ENCODE peak calls at places on chromosomes 3 and 15, in eight cellular contexts. D is HL-60; Z is HT-29; K is T-helper 1 cell; Q is activated T-cell treated with anti-CD3 and anti-CD28 coated beads for 24 hours; P is left ventricle myocardium inferior; G is trophoblast cell; F is activated CD8-positive, alpha-beta T cell treated with anti-CD3 and anti-CD28 coated beads, Interleukin-2, amount 10 ng/mL, durations not matched to agents 7 days and 5 days. R is an unnamed sample.

GRCh38 chr3:171088984-171089754 is 62.6 kb upstream of the SLC2A2 start:
- DNase-seq in Z (peak; percentile 12), K (no peak), F (no peak), D (no peak), G (peak; percentile 30), Q (no peak), P (no peak), R (no peak)

GRCh38 chr15:78070049-78070698 is 7.3 kb downstream of the TBC1D2B start:
- DNase-seq in Z (no peak), G (no peak), F (peak; percentile 63), Q (no peak), D (no peak), K (peak; percentile 23), P (no peak), R (no peak)

GRCh38 chr3:56904526-56905245 is 102.9 kb upstream of the ARHGEF3 start:
- DNase-seq in Q (no peak), P (no peak), Z (peak; percentile 17), G (no peak), K (no peak), F (no peak), D (no peak), R (no peak)

GRCh38 chr3:14512944-14513332 is 27.2 kb downstream of the GRIP2 start:
- DNase-seq in P (no peak), K (no peak), D (no peak), Q (no peak), F (no peak), Z (no peak), G (peak; percentile 46), R (no peak)

GRCh38 chr15:45521596-45522167 is 873 bp downstream of the SLC30A4 start:
- DNase-seq in G (peak; percentile 21), P (no peak), Q (no peak), D (no peak), F (peak; percentile 23), K (no peak), Z (peak; percentile 40), R (no peak)

GRCh38 chr15:64224508-64224907 is 61.7 kb upstream of the PPIB start:
- DNase-seq in P (no peak), Z (peak; percentile 35), D (no peak), Q (no peak), G (no peak), F (no peak), K (no peak), R (no peak)

GRCh38 chr3:45665101-45665572 is 24.1 kb upstream of the SACM1L start:
- DNase-seq in P (no peak), Z (peak; percentile 70), F (peak; percentile 75), D (peak; percentile 40), K (peak; percentile 45), Q (peak; percentile 34), G (peak; percentile 50), R (peak; percentile 38)

GRCh38 chr3:106119691-106120090 is 250.9 kb upstream of the CBLB start:
- DNase-seq in Q (peak; percentile 18), D (no peak), K (no peak), P (no peak), F (no peak), Z (no peak), G (peak; percentile 38), R (no peak)

GRCh38 chr3:47791193-47791855 is 9.6 kb upstream of the SMARCC1 start:
- DNase-seq in K (no peak), Z (no peak), F (no peak), G (no peak), P (no peak), D (no peak), Q (no peak), R (no peak)

GRCh38 chr15:79778378-79778990 is 118.3 kb downstream of the MTHFS start:
- DNase-seq in P (no peak), D (no peak), K (no peak), G (no peak), F (no peak), Q (no peak), Z (no peak), R (no peak)

GRCh38 chr15:67571643-67572415 is 29.3 kb downstream of the MAP2K5 start:
- DNase-seq in Q (no peak), F (no peak), G (no peak), P (no peak), K (no peak), Z (peak; percentile 27), D (no peak), R (no peak)

GRCh38 chr3:112471926-112472325 is 27.3 kb downstream of the BTLA start:
- DNase-seq in Z (no peak), Q (no peak), G (no peak), P (no peak), F (no peak), K (no peak), D (no peak), R (no peak)

GRCh38 chr15:67303490-67304363 is 49.1 kb downstream of the IQCH start:
- DNase-seq in P (no peak), Q (no peak), D (no peak), G (peak; percentile 72), F (peak; percentile 45), Z (peak; percentile 81), K (peak; percentile 3), R (no peak)

GRCh38 chr15:47351501-47351900 is 365.8 kb upstream of the SEMA6D start:
- DNase-seq in F (no peak), P (no peak), Z (no peak), K (no peak), D (no peak), Q (no peak), G (peak; percentile 65), R (no peak)

GRCh38 chr15:22866066-22866465 is 27.6 kb downstream of the NIPA2 start:
- DNase-seq in G (no peak), P (no peak), K (no peak), Q (no peak), F (no peak), Z (no peak), D (no peak), R (no peak)

GRCh38 chr3:47009225-47010049 is 30.0 kb downstream of the NBEAL2 start:
- DNase-seq in D (no peak), Q (peak; percentile 67), K (peak; percentile 51), F (peak; percentile 85), Z (no peak), P (peak; percentile 90), G (peak; percentile 85), R (peak; percentile 82)

GRCh38 chr3:58404396-58404795 is 29.2 kb downstream of the PDHB start:
- DNase-seq in G (no peak), Q (no peak), P (no peak), Z (no peak), K (no peak), D (no peak), F (no peak), R (no peak)

GRCh38 chr3:123605789-123606234 is 21.0 kb upstream of the HACD2 start:
- DNase-seq in G (peak; percentile 76), K (no peak), Q (no peak), F (no peak), Z (peak; percentile 63), P (no peak), D (no peak), R (no peak)

GRCh38 chr3:114217266-114217665 is 20.1 kb downstream of the ZNF80 start:
- DNase-seq in G (no peak), P (no peak), Z (no peak), K (no peak), Q (no peak), F (no peak), D (no peak), R (no peak)

GRCh38 chr15:34773916-34774315 is 19.1 kb upstream of the GJD2 start:
- DNase-seq in K (no peak), Z (no peak), G (no peak), D (no peak), Q (no peak), P (no peak), F (no peak), R (no peak)

GRCh38 chr15:60134609-60135008 is 130.5 kb downstream of the FOXB1 start:
- DNase-seq in Z (peak; percentile 41), P (no peak), K (no peak), D (no peak), G (no peak), F (no peak), Q (no peak), R (no peak)

GRCh38 chr15:91116379-91117067 is 16.5 kb downstream of the SV2B start:
- DNase-seq in Q (no peak), P (no peak), F (no peak), G (no peak), K (no peak), Z (peak; percentile 3), D (no peak), R (no peak)

GRCh38 chr3:162487138-162487537 is 990.5 kb downstream of the OTOL1 start:
- DNase-seq in Q (no peak), P (no peak), G (no peak), D (no peak), F (no peak), Z (no peak), K (no peak), R (no peak)

GRCh38 chr3:85781806-85782205 is 823.0 kb downstream of the CADM2 start:
- DNase-seq in F (no peak), D (no peak), Z (no peak), P (no peak), Q (no peak), K (no peak), G (no peak), R (no peak)

GRCh38 chr3:119536757-119537156 is 22.7 kb downstream of the CD80 start:
- DNase-seq in Z (peak; percentile 7), Q (no peak), K (no peak), G (no peak), F (no peak), P (no peak), D (no peak), R (no peak)

GRCh38 chr15:60115579-60116415 is 111.7 kb downstream of the FOXB1 start:
- DNase-seq in F (no peak), Q (no peak), D (no peak), K (no peak), P (no peak), Z (no peak), G (peak; percentile 81), R (no peak)